ENCODE peak calls at places on chromosomes 3 and 15, in six cellular contexts. A, E, Q, O, P and S are unnamed samples.

GRCh38 chr3:125398952-125399351 is 23.8 kb upstream of the ZNF148 start:
- DNase-seq in E (no peak), P (no peak), A (no peak), Q (no peak), O (no peak), S (peak; percentile 20)

GRCh38 chr3:98799479-98799878 is 36.3 kb downstream of the ST3GAL6 start:
- DNase-seq in E (no peak), P (no peak), O (no peak), A (no peak), Q (no peak), S (no peak)

GRCh38 chr15:34754674-34755418 is at the start of gene GJD2:
- DNase-seq in O (no peak), P (no peak), A (no peak), Q (no peak), E (no peak), S (no peak)

GRCh38 chr3:65438612-65439011 is 600.1 kb downstream of the MAGI1 start:
- DNase-seq in P (no peak), O (no peak), Q (no peak), A (no peak), E (no peak), S (no peak)

GRCh38 chr3:155026999-155027591 is 53.0 kb upstream of the MME start:
- DNase-seq in Q (no peak), E (no peak), O (no peak), P (peak; percentile 61), A (no peak), S (no peak)

GRCh38 chr15:51341366-51342248 is at the start of gene GLDN:
- DNase-seq in E (no peak), Q (no peak), A (peak; percentile 25), P (no peak), O (no peak), S (no peak)

GRCh38 chr15:90617171-90617570 is 87.4 kb downstream of the CRTC3 start:
- DNase-seq in P (no peak), E (no peak), O (no peak), Q (no peak), A (no peak), S (peak; percentile 16)

GRCh38 chr3:17478673-17479072 is 263.8 kb downstream of the TBC1D5 start:
- DNase-seq in P (no peak), E (no peak), O (no peak), A (no peak), Q (no peak), S (peak; percentile 72)

GRCh38 chr3:14117468-14118399 is 6.9 kb downstream of the CHCHD4 start:
- DNase-seq in A (no peak), O (no peak), P (no peak), Q (no peak), E (no peak), S (no peak)

GRCh38 chr3:101988591-101988990 is 139.3 kb downstream of the NFKBIZ start:
- DNase-seq in P (no peak), Q (no peak), O (no peak), E (no peak), A (no peak), S (peak; percentile 30)
- H3K27ac ChIP-seq in P (no peak overlapping the region), Q (peak overlapping the region; percentile 56), O (no peak overlapping the region), E (no peak overlapping the region), A (no peak overlapping the region), S (no peak overlapping the region)

GRCh38 chr15:62907275-62907674 is 135.3 kb upstream of the TPM1 start:
- DNase-seq in A (no peak), O (no peak), E (no peak), Q (no peak), P (no peak), S (no peak)
- H3K4me3 ChIP-seq in A (no peak overlapping the region), O (no peak overlapping the region), E (no peak overlapping the region), Q (no peak overlapping the region), P (no peak overlapping the region), S (no peak overlapping the region)

GRCh38 chr15:72238586-72238985 is 7.6 kb upstream of the PKM start:
- DNase-seq in Q (no peak), E (no peak), O (no peak), A (no peak), P (no peak), S (no peak)
- H3K27ac ChIP-seq in Q (no peak overlapping the region), E (no peak overlapping the region), O (no peak overlapping the region), A (no peak overlapping the region), P (no peak overlapping the region), S (peak overlapping the region; percentile 94)

GRCh38 chr3:128805771-128806170 is 73.6 kb upstream of the ACAD9 start:
- DNase-seq in E (no peak), O (no peak), A (no peak), P (peak; percentile 79), Q (no peak), S (peak; percentile 76)

GRCh38 chr3:128804817-128805166 is 74.6 kb upstream of the ACAD9 start:
- DNase-seq in P (no peak), E (no peak), Q (no peak), O (no peak), A (no peak), S (no peak)

GRCh38 chr3:128803307-128803706 is 76.1 kb upstream of the ACAD9 start:
- DNase-seq in Q (no peak), E (no peak), P (no peak), O (no peak), A (no peak), S (no peak)

GRCh38 chr3:128801779-128802369 is 75.9 kb downstream of the RAB7A start:
- DNase-seq in A (no peak), E (no peak), Q (no peak), P (no peak), O (no peak), S (no peak)

DNA sequence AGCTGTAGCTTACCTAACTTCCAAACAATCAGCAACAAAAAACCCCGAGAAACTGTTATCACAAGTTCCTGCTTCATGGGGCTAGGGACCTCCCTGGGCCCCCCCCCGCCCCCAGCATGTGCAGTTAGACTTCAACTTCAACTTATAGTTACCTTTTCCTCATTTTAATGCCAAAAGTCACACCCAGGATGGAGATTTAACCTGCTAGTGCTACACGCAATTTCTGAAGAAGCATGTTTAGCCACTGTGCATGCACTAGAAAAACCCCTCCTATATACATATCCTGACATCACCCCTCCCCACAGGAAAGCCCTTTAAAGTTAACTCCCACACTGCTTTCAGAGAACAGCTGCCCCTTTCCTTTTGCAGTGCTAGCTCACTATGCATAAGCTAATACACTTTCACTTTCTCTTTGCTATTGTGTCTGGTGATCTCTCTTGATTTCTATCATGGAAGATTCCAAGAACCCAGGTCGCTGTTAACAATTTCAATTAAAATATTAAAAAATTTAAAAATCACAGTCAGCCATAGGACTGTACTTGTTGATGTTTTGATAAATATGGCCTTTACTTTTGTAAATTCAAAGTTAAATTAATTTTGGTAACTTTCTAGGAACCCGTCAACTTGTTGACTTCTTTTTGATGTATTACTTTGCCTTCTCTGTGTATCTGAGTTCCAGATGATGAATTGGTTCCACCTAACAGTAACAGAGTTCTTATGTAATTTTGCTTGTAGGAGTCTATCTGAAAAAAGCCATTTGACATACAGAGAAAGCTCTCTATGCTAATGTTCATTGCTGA is 75.2 kb upstream of the ACAD9 start:
- DNase-seq in P (peak; percentile 80), A (no peak), O (peak; percentile 64), Q (no peak), E (peak; percentile 89), S (no peak)
- H3K4me3 ChIP-seq in P (peak overlapping the region; percentile 43), A (peak overlapping the region; percentile 30), O (peak overlapping the region; percentile 40), Q (no peak overlapping the region), E (no peak overlapping the region), S (no peak overlapping the region)

DNA sequence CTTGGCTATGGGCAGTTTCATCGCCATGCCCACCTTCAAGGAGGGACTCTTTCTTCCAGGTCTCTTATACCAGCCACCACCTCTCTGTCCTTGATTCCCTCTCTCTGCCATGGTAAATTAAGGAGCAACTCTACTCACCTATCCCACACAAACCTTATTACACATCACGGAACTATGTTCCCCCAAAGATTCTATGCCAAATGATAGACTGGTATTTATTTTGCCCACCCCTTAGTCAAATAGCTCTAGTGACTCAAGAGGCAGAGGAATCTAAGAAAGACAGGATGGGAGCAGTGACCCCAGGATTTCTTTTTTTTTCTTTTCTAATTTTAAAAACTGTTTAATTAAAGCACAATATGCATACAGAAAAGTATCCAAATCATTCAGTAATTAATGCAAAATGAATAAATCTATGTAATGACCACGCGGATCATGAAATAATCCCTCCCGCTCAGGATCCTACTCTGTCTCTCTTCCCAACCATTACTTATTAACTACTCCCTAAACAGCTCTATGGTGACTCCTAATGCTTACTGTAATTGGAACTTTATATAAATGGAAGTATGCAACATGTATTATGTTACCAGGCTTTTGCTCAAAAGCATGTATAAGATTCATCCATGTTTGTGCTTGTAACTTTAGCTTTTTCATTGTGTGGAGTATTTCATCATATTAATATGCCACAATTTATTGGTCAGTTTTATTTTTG is 410.8 kb upstream of the RASGRP1 start:
- DNase-seq in A (no peak), E (no peak), Q (no peak), O (no peak), P (no peak), S (peak; percentile 27)
- H3K27ac ChIP-seq in A (no peak overlapping the region), E (no peak overlapping the region), Q (no peak overlapping the region), O (no peak overlapping the region), P (no peak overlapping the region), S (no peak overlapping the region)

DNA sequence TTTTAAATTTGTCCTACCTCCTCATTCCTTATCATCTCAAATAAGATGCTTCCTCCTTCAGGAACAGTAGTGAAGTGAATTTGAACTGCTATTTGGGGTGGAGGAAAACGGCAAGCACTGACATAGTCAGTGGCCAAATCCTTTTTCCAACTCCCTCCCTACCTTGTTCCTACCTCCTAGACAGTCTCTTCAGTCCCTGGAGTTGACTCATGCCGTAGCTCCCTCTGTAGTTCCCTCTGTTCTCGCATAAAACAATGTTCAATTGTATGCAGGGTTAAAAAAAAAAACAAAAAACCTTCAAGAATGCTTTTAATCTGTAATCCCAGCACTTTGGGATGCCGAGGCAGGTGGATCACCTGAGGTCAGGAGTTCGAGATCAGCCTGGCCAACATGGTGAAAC is 1.4 kb downstream of the UBR1 start:
- DNase-seq in O (no peak), A (no peak), E (no peak), Q (no peak), P (no peak), S (peak; percentile 42)
- H3K4me3 ChIP-seq in O (no peak overlapping the region), A (no peak overlapping the region), E (no peak overlapping the region), Q (peak overlapping the region; percentile 61), P (no peak overlapping the region), S (peak overlapping the region; percentile 76)

DNA sequence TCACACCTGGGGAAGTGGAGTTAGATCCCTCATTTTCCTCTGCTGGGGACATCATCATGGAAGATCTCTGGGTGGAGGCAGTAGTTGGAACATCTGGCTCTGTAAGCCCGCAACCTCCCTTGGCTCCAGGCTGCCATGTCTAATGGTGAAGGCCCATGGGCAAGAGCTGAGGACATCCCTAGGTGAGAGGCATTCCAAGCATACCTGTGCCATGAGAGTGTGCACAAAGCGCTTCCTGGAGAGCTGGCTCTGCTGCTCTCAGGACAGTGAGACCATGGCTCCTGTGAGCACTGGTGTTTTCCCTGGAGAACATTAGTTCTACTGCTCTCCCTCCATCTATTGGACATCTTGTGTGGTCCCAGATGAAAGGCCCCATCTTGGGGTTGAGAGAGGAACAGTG is 7.7 kb downstream of the MAPKAPK3 start:
- DNase-seq in Q (no peak), O (no peak), A (no peak), P (no peak), E (no peak), S (peak; percentile 80)
- H3K27ac ChIP-seq in Q (peak overlapping the region; percentile 96), O (no peak overlapping the region), A (peak overlapping the region; percentile 62), P (no peak overlapping the region), E (no peak overlapping the region), S (peak overlapping the region; percentile 6)